ENCODE peak calls at places on chromosomes 2 and 18, in nine cellular contexts. U is stimulated activated naive CD8-positive, alpha-beta T cell treated with anti-CD3 and anti-CD28 coated beads, Interleukin-15, amount 100 ng/mL, for 72 hours; N is left lung; J is adipocyte; E is naive thymus-derived CD8-positive, alpha-beta T cell; R is hypothalamus; Y is NCI-H1092 treated with DMSO at 0.1 percent for 48 hours; Z is iris pigment epithelial cell; C is coronary artery. A is an unnamed sample.

GRCh38 chr2:50787636-50788035 is 244.3 kb downstream of the NRXN1 start:
- DNase-seq in U (no peak), N (no peak), J (no peak), E (no peak), R (no peak), Y (no peak), Z (no peak), C (no peak), A (no peak)

GRCh38 chr18:75211721-75212625 is 1.4 kb downstream of the TSHZ1 start:
- DNase-seq in U (peak), N (peak), J (peak), E (peak), R (no peak), Y (peak), Z (peak), C (no peak), A (no peak)

GRCh38 chr18:60978338-60978737 is 354.9 kb upstream of the CDH20 start:
- DNase-seq in U (no peak), N (no peak), J (peak), E (no peak), R (no peak), Y (no peak), Z (peak), C (no peak), A (peak)

GRCh38 chr2:31523871-31524492 is 56.8 kb downstream of the SRD5A2 start:
- DNase-seq in U (peak), N (no peak), J (peak), E (peak), R (no peak), Y (no peak), Z (peak), C (no peak), A (peak)

GRCh38 chr2:18473241-18473841 is 87.1 kb downstream of the RDH14 start:
- DNase-seq in U (no peak), N (no peak), J (peak), E (no peak), R (no peak), Y (no peak), Z (peak), C (no peak), A (peak)

GRCh38 chr2:41963661-41964525 is 83.9 kb upstream of the PKDCC start:
- DNase-seq in U (no peak), N (no peak), J (no peak), E (no peak), R (no peak), Y (peak), Z (peak), C (peak), A (no peak)

GRCh38 chr2:24454258-24454657 is 36.8 kb upstream of the NCOA1 start:
- DNase-seq in U (no peak), N (no peak), J (peak), E (no peak), R (no peak), Y (no peak), Z (peak), C (no peak), A (peak)

GRCh38 chr2:189885368-189885767 is 101.1 kb downstream of the PMS1 start:
- DNase-seq in U (no peak), N (no peak), J (no peak), E (no peak), R (no peak), Y (no peak), Z (no peak), C (no peak), A (no peak)

GRCh38 chr2:135093192-135093591 is 41.1 kb downstream of the RAB3GAP1 start:
- DNase-seq in U (no peak), N (no peak), J (peak), E (no peak), R (no peak), Y (no peak), Z (peak), C (no peak), A (no peak)

GRCh38 chr18:79797518-79798345 is at the start of gene KCNG2:
- DNase-seq in U (peak), N (peak), J (peak), E (peak), R (no peak), Y (peak), Z (peak), C (no peak), A (no peak)

GRCh38 chr2:64655873-64656272 is 2.2 kb upstream of the SERTAD2 start:
- DNase-seq in U (peak), N (no peak), J (no peak), E (no peak), R (no peak), Y (no peak), Z (no peak), C (no peak), A (peak)

GRCh38 chr2:31075936-31076590 is 62.2 kb downstream of the GALNT14 start:
- DNase-seq in U (no peak), N (no peak), J (no peak), E (no peak), R (no peak), Y (no peak), Z (no peak), C (no peak), A (no peak)

GRCh38 chr18:55334875-55335274 is 253.1 kb downstream of the TCF4 start:
- DNase-seq in U (no peak), N (no peak), J (no peak), E (no peak), R (no peak), Y (peak), Z (no peak), C (no peak), A (no peak)

GRCh38 chr2:201261471-201261870 is 1.1 kb downstream of the CASP8 start:
- DNase-seq in U (peak), N (no peak), J (no peak), E (peak), R (no peak), Y (no peak), Z (no peak), C (no peak), A (no peak)

GRCh38 chr2:96267159-96267971 is 1.3 kb downstream of the CIAO1 start:
- DNase-seq in U (peak), N (no peak), J (peak), E (peak), R (no peak), Y (no peak), Z (peak), C (no peak), A (peak)

GRCh38 chr2:242031481-242032019 is 162.0 kb downstream of the RTP5 start:
- DNase-seq in U (peak), N (no peak), J (peak), E (peak), R (no peak), Y (no peak), Z (peak), C (peak), A (peak)